ENCODE peak calls at places on chromosome 9, in eight cellular contexts. R, S, D, B, E, G, W and L are unnamed samples. For H3K9me3, the result is how much of the 10 kb centered on the place peaks cover.

GRCh38 chr9:37429441-37430285 is 7.2 kb downstream of the GRHPR start:
- DNase-seq in R (no peak), S (no peak), D (no peak), B (no peak), E (no peak), G (no peak), W (no peak), L (no peak)

GRCh38 chr9:132069046-132069898 is 10.4 kb downstream of the MED27 start:
- DNase-seq in R (no peak), S (no peak), D (no peak), B (no peak), E (no peak), G (no peak), W (no peak), L (no peak)

GRCh38 chr9:71446499-71447411 is 321.6 kb downstream of the CEMIP2 start:
- DNase-seq in R (peak), S (no peak), D (peak), B (no peak), E (no peak), G (no peak), W (peak), L (peak)

GRCh38 chr9:113427629-113428028 is 17.1 kb downstream of the C9orf43 start:
- DNase-seq in R (no peak), S (no peak), D (no peak), B (no peak), E (no peak), G (no peak), W (no peak), L (no peak)

GRCh38 chr9:35687972-35688557 is 1.7 kb downstream of the TPM2 start:
- DNase-seq in R (no peak), S (no peak), D (no peak), B (no peak), E (no peak), G (no peak), W (peak), L (no peak)

GRCh38 chr9:115590016-115590415 is 472.1 kb upstream of the TNC start:
- DNase-seq in R (no peak), S (no peak), D (no peak), B (no peak), E (no peak), G (no peak), W (no peak), L (no peak)

GRCh38 chr9:135045264-135046155 is 42.0 kb upstream of the OLFM1 start:
- DNase-seq in R (no peak), S (no peak), D (no peak), B (no peak), E (no peak), G (no peak), W (peak), L (no peak)

GRCh38 chr9:104808030-104808614 is 44.2 kb downstream of the NIPSNAP3B start:
- DNase-seq in R (no peak), S (no peak), D (no peak), B (peak), E (no peak), G (no peak), W (no peak), L (no peak)

GRCh38 chr9:95003694-95004451 is 277.4 kb downstream of the AOPEP start:
- DNase-seq in R (peak), S (peak), D (no peak), B (peak), E (no peak), G (no peak), W (peak), L (no peak)

GRCh38 chr9:120882935-120883607 is 6.1 kb upstream of the PHF19 start:
- DNase-seq in R (no peak), S (peak), D (no peak), B (no peak), E (no peak), G (no peak), W (no peak), L (no peak)

GRCh38 chr9:95012035-95012708 is 285.7 kb downstream of the AOPEP start:
- DNase-seq in R (no peak), S (no peak), D (no peak), B (no peak), E (no peak), G (no peak), W (no peak), L (no peak)

GRCh38 chr9:11233693-11234092 is 620.9 kb upstream of the PTPRD start:
- DNase-seq in R (no peak), S (no peak), D (no peak), B (no peak), E (no peak), G (no peak), W (no peak), L (no peak)

GRCh38 chr9:34896112-34896511 is 62.0 kb upstream of the PHF24 start:
- DNase-seq in R (no peak), S (no peak), D (no peak), B (no peak), E (no peak), G (no peak), W (no peak), L (no peak)

GRCh38 chr9:13430717-13431116 is 151.2 kb upstream of the MPDZ start:
- DNase-seq in R (no peak), S (no peak), D (no peak), B (no peak), E (no peak), G (no peak), W (no peak), L (no peak)

GRCh38 chr9:130298663-130299279 is 33.2 kb downstream of the HMCN2 start:
- DNase-seq in R (peak), S (no peak), D (peak), B (no peak), E (no peak), G (no peak), W (no peak), L (no peak)

GRCh38 chr9:137435980-137436760 is 5.0 kb downstream of the ENTPD8 start:
- DNase-seq in R (peak), S (no peak), D (no peak), B (peak), E (no peak), G (no peak), W (peak), L (no peak)

GRCh38 chr9:33868430-33869000 is 51.6 kb downstream of the UBE2R2 start:
- DNase-seq in R (no peak), S (no peak), D (no peak), B (no peak), E (no peak), G (no peak), W (no peak), L (no peak)

GRCh38 chr9:126301985-126302603 is 24.5 kb upstream of the MVB12B start:
- DNase-seq in R (peak), S (peak), D (peak), B (peak), E (peak), G (peak), W (no peak), L (peak)

GRCh38 chr9:136765041-136765440 is 723 bp upstream of the LCN15 start:
- DNase-seq in R (peak), S (no peak), D (no peak), B (no peak), E (no peak), G (no peak), W (peak), L (no peak)

GRCh38 chr9:69452110-69452780 is 127.2 kb downstream of the ENTREP1 start:
- DNase-seq in R (no peak), S (no peak), D (peak), B (no peak), E (no peak), G (no peak), W (no peak), L (no peak)

GRCh38 chr9:134314950-134315715 is 11.1 kb upstream of the RXRA start:
- DNase-seq in R (no peak), S (no peak), D (no peak), B (no peak), E (peak), G (no peak), W (peak), L (no peak)

GRCh38 chr9:5642170-5642569 is 13.3 kb downstream of the RIC1 start:
- DNase-seq in R (no peak), S (no peak), D (no peak), B (no peak), E (no peak), G (no peak), W (no peak), L (no peak)
- H3K9me3 ChIP-seq in R (under half), S (under half), D (under half), B (under half), E (under half), G (under half), W (under half), L (under half)

DNA sequence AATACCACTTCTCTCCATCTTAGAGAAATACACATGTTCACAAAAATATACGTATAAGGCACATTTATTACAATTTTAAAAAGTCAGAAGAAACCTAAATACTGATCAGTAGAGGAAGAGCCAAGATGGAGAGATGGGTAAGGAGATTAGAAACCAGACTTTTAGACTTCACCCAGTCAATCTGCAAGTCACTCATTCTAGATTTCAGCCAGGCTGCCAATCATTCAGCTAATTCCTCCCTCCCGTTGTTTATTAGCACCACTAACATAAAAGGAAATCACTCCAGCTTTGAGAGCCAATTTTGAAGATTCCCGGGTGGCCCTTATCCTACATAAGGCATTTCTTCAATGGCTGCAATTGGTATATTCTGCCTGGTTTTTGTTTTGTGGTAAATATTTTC is 109.8 kb upstream of the NR5A1 start:
- DNase-seq in R (no peak), S (no peak), D (no peak), B (no peak), E (no peak), G (no peak), W (no peak), L (no peak)
- H3K9me3 ChIP-seq in R (under half), S (under half), D (under half), B (under half), E (under half), G (under half), W (under half), L (under half)

GRCh38 chr9:2313512-2313911 is 298.4 kb downstream of the SMARCA2 start:
- DNase-seq in R (no peak), S (no peak), D (no peak), B (no peak), E (no peak), G (no peak), W (no peak), L (no peak)

GRCh38 chr9:2317591-2317990 is 302.4 kb downstream of the SMARCA2 start:
- DNase-seq in R (no peak), S (no peak), D (no peak), B (no peak), E (no peak), G (no peak), W (no peak), L (no peak)

GRCh38 chr9:2307480-2307879 is 292.3 kb downstream of the SMARCA2 start:
- DNase-seq in R (no peak), S (no peak), D (no peak), B (no peak), E (no peak), G (no peak), W (no peak), L (no peak)

DNA sequence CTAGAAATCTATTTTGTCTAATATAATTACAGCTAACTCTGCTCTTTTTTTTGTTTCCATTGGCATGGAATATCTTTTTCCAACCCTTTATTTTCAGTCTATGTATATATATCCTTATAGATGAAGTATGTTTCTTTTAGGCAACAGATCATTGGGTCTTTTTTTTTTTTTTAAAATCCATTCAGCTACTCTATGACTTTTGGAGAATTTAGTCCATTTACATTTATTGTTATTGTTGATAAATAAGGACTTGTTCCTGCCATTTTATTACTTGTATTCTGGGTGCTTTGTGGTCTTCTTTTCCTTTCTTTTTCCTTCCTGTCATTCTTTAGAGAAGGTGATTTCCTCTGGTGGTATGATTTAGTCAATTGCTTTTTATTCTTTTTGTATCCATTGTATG is 296.8 kb downstream of the SMARCA2 start:
- DNase-seq in R (no peak), S (no peak), D (no peak), B (no peak), E (no peak), G (no peak), W (no peak), L (no peak)
- H3K9me3 ChIP-seq in R (under half), S (under half), D (under half), B (under half), E (under half), G (under half), W (under half), L (under half)

GRCh38 chr9:110890416-110890815 is 147.9 kb downstream of the LPAR1 start:
- DNase-seq in R (no peak), S (no peak), D (no peak), B (no peak), E (no peak), G (no peak), W (no peak), L (no peak)
- H3K9me3 ChIP-seq in R (under half), S (under half), D (under half), B (under half), E (under half), G (under half), W (under half), L (under half)

GRCh38 chr9:65430221-65430620 is 145.2 kb upstream of the FOXD4L5 start:
- DNase-seq in R (no peak), S (no peak), D (no peak), B (no peak), E (no peak), G (no peak), W (no peak), L (no peak)

GRCh38 chr9:65435464-65435863 is 150.5 kb upstream of the FOXD4L5 start:
- DNase-seq in R (no peak), S (no peak), D (no peak), B (no peak), E (no peak), G (no peak), W (no peak), L (no peak)

GRCh38 chr9:65432722-65433323 is 147.8 kb upstream of the FOXD4L5 start:
- DNase-seq in R (no peak), S (no peak), D (no peak), B (no peak), E (no peak), G (no peak), W (no peak), L (no peak)

GRCh38 chr9:65437724-65438123 is 152.7 kb upstream of the FOXD4L5 start:
- DNase-seq in R (no peak), S (no peak), D (no peak), B (no peak), E (no peak), G (no peak), W (no peak), L (no peak)

GRCh38 chr9:65432051-65432450 is 147.0 kb upstream of the FOXD4L5 start:
- DNase-seq in R (no peak), S (no peak), D (no peak), B (no peak), E (no peak), G (no peak), W (no peak), L (no peak)
- H3K9me3 ChIP-seq in R (under half), S (under half), D (under half), B (under half), E (under half), G (under half), W (half or more), L (under half)

GRCh38 chr9:108662090-108662875 is 193.5 kb downstream of the ACTL7B start:
- DNase-seq in R (no peak), S (no peak), D (no peak), B (no peak), E (no peak), G (no peak), W (no peak), L (no peak)
- H3K9me3 ChIP-seq in R (under half), S (under half), D (under half), B (under half), E (under half), G (under half), W (under half), L (under half)

GRCh38 chr9:96813607-96814006 is 35.7 kb upstream of the ZNF510 start:
- DNase-seq in R (no peak), S (no peak), D (no peak), B (no peak), E (no peak), G (no peak), W (no peak), L (no peak)
- H3K9me3 ChIP-seq in R (half or more), S (half or more), D (half or more), B (under half), E (under half), G (half or more), W (half or more), L (under half)

GRCh38 chr9:125008599-125008998 is 67.7 kb upstream of the GOLGA1 start:
- DNase-seq in R (no peak), S (no peak), D (no peak), B (no peak), E (no peak), G (no peak), W (no peak), L (no peak)
- H3K9me3 ChIP-seq in R (under half), S (under half), D (under half), B (under half), E (under half), G (under half), W (under half), L (under half)

GRCh38 chr9:22227986-22228385 is 218.6 kb upstream of the DMRTA1 start:
- DNase-seq in R (no peak), S (no peak), D (no peak), B (no peak), E (no peak), G (no peak), W (no peak), L (no peak)
- H3K9me3 ChIP-seq in R (under half), S (under half), D (under half), B (under half), E (under half), G (under half), W (under half), L (under half)

GRCh38 chr9:61671276-61671973 is 481.6 kb downstream of the SPATA31A7 start:
- DNase-seq in R (no peak), S (no peak), D (no peak), B (peak), E (no peak), G (no peak), W (no peak), L (no peak)
- H3K9me3 ChIP-seq in R (under half), S (under half), D (under half), B (under half), E (under half), G (under half), W (half or more), L (under half)